ENCODE peak calls at places on chromosomes 4 and X, in five cellular contexts. One of them, this sample, is unnamed.

GRCh38 chr4:153792007-153792892 is 3.4 kb upstream of the SFRP2 start:
- DNase-seq in thoracic aorta: no peak
- DNase-seq in BJ: no peak
- DNase-seq in fibroblast of mammary gland: peak; percentile 82
- DNase-seq in lung: peak; percentile 50
- DNase-seq in this sample: peak; percentile 29

GRCh38 chrX:129808829-129809745 is 29.3 kb downstream of the SASH3 start:
- DNase-seq in thoracic aorta: no peak
- DNase-seq in BJ: no peak
- DNase-seq in fibroblast of mammary gland: peak; percentile 50
- DNase-seq in lung: no peak
- DNase-seq in this sample: peak; percentile 30

GRCh38 chr4:153045111-153045982 is 109.2 kb downstream of the FHDC1 start:
- DNase-seq in thoracic aorta: no peak
- DNase-seq in BJ: no peak
- DNase-seq in fibroblast of mammary gland: no peak
- DNase-seq in lung: no peak
- DNase-seq in this sample: no peak

GRCh38 chr4:123120473-123120872 is 198.1 kb upstream of the NUDT6 start:
- DNase-seq in thoracic aorta: no peak
- DNase-seq in BJ: no peak
- DNase-seq in fibroblast of mammary gland: peak; percentile 75
- DNase-seq in lung: no peak
- DNase-seq in this sample: peak; percentile 45

GRCh38 chrX:39814391-39814790 is 283.4 kb downstream of the BCOR start:
- DNase-seq in thoracic aorta: no peak
- DNase-seq in BJ: no peak
- DNase-seq in fibroblast of mammary gland: peak; percentile 51
- DNase-seq in lung: no peak
- DNase-seq in this sample: peak; percentile 44

GRCh38 chr4:141636771-141637460 is 533 bp downstream of the IL15 start:
- DNase-seq in thoracic aorta: peak; percentile 3
- DNase-seq in BJ: no peak
- DNase-seq in fibroblast of mammary gland: peak; percentile 40
- DNase-seq in lung: no peak
- DNase-seq in this sample: peak; percentile 51

GRCh38 chrX:141158084-141158483 is 18.8 kb downstream of the LDOC1 start:
- DNase-seq in thoracic aorta: no peak
- DNase-seq in BJ: no peak
- DNase-seq in fibroblast of mammary gland: no peak
- DNase-seq in lung: no peak
- DNase-seq in this sample: no peak

GRCh38 chrX:146278381-146278780 is 460.8 kb downstream of the SLITRK2 start:
- DNase-seq in thoracic aorta: no peak
- DNase-seq in BJ: no peak
- DNase-seq in fibroblast of mammary gland: no peak
- DNase-seq in lung: no peak
- DNase-seq in this sample: no peak

GRCh38 chrX:112734250-112734649 is 54.5 kb upstream of the LHFPL1 start:
- DNase-seq in thoracic aorta: no peak
- DNase-seq in BJ: no peak
- DNase-seq in fibroblast of mammary gland: peak; percentile 4
- DNase-seq in lung: no peak
- DNase-seq in this sample: peak; percentile 12

GRCh38 chr4:7427326-7428260 is 7.1 kb downstream of the PSAPL1 start:
- DNase-seq in thoracic aorta: no peak
- DNase-seq in BJ: no peak
- DNase-seq in fibroblast of mammary gland: no peak
- DNase-seq in lung: no peak
- DNase-seq in this sample: no peak

GRCh38 chr4:40845136-40845910 is 95.6 kb downstream of the NSUN7 start:
- DNase-seq in thoracic aorta: no peak
- DNase-seq in BJ: no peak
- DNase-seq in fibroblast of mammary gland: no peak
- DNase-seq in lung: no peak
- DNase-seq in this sample: no peak

GRCh38 chrX:7158468-7158990 is 10.6 kb upstream of the PUDP start:
- DNase-seq in thoracic aorta: no peak
- DNase-seq in BJ: no peak
- DNase-seq in fibroblast of mammary gland: no peak
- DNase-seq in lung: no peak
- DNase-seq in this sample: no peak

GRCh38 chr4:113051361-113051760 is 1.9 kb downstream of the ANK2 start:
- DNase-seq in thoracic aorta: no peak
- DNase-seq in BJ: no peak
- DNase-seq in fibroblast of mammary gland: no peak
- DNase-seq in lung: no peak
- DNase-seq in this sample: no peak

GRCh38 chr4:154495867-154496266 is 4.3 kb upstream of the DCHS2 start:
- DNase-seq in thoracic aorta: no peak
- DNase-seq in BJ: no peak
- DNase-seq in fibroblast of mammary gland: no peak
- DNase-seq in lung: no peak
- DNase-seq in this sample: no peak

GRCh38 chrX:129793604-129794191 is 13.9 kb downstream of the SASH3 start:
- DNase-seq in thoracic aorta: no peak
- DNase-seq in BJ: no peak
- DNase-seq in fibroblast of mammary gland: no peak
- DNase-seq in lung: no peak
- DNase-seq in this sample: no peak

GRCh38 chr4:114694770-114695169 is 96.2 kb downstream of the UGT8 start:
- DNase-seq in thoracic aorta: no peak
- DNase-seq in BJ: peak; percentile 2
- DNase-seq in fibroblast of mammary gland: peak; percentile 43
- DNase-seq in lung: no peak
- DNase-seq in this sample: peak; percentile 51

GRCh38 chrX:129743835-129744234 is 5.1 kb downstream of the XPNPEP2 start:
- DNase-seq in thoracic aorta: no peak
- DNase-seq in BJ: no peak
- DNase-seq in fibroblast of mammary gland: no peak
- DNase-seq in lung: no peak
- DNase-seq in this sample: no peak

GRCh38 chr4:118180776-118181175 is 146.5 kb downstream of the NDST3 start:
- DNase-seq in thoracic aorta: no peak
- DNase-seq in BJ: no peak
- DNase-seq in fibroblast of mammary gland: peak; percentile 48
- DNase-seq in lung: no peak
- DNase-seq in this sample: no peak

GRCh38 chr4:146647615-146648383 is 9.1 kb downstream of the POU4F2 start:
- DNase-seq in thoracic aorta: no peak
- DNase-seq in BJ: no peak
- DNase-seq in fibroblast of mammary gland: no peak
- DNase-seq in lung: no peak
- DNase-seq in this sample: no peak

GRCh38 chr4:163701915-163702314 is 207.4 kb downstream of the TMA16 start:
- DNase-seq in thoracic aorta: no peak
- DNase-seq in BJ: no peak
- DNase-seq in fibroblast of mammary gland: peak; percentile 61
- DNase-seq in lung: no peak
- DNase-seq in this sample: no peak

DNA sequence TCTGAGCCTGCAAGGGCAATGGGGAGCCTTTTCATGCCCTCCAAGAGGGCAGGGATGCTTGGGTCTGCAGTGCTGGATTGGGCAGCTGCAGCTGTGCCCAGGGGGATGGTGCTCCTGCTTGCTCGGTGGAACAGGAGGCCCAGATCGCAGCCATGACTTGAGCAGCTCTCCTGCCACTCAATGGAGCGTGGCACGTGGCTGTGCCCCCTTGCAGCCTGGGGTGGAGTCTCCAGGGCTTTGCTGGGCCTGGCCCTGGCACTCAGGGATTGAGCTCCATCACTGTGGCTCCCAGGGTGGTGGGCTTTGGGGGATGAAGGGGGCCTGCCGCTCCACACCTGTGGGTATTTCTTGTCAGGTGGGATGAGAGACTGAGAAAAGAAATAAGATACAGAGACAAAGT is 53.4 kb upstream of the IBSP start:
- DNase-seq in thoracic aorta: no peak
- DNase-seq in BJ: no peak
- DNase-seq in fibroblast of mammary gland: no peak
- DNase-seq in lung: no peak
- DNase-seq in this sample: no peak
- H3K4me3 ChIP-seq in thoracic aorta: no peak overlapping the region
- H3K4me3 ChIP-seq in BJ: no peak overlapping the region
- H3K4me3 ChIP-seq in fibroblast of mammary gland: no peak overlapping the region
- H3K4me3 ChIP-seq in lung: no peak overlapping the region
- H3K4me3 ChIP-seq in this sample: no peak overlapping the region

GRCh38 chr4:95204873-95205272 is 343.9 kb downstream of the UNC5C start:
- DNase-seq in thoracic aorta: no peak
- DNase-seq in BJ: no peak
- DNase-seq in fibroblast of mammary gland: no peak
- DNase-seq in lung: no peak
- DNase-seq in this sample: no peak
- TF ChIP-seq CTCF in thoracic aorta: no peak
- TF ChIP-seq CTCF in BJ: peak; percentile 8
- TF ChIP-seq CTCF in fibroblast of mammary gland: peak; percentile 32
- TF ChIP-seq CTCF in lung: no peak
- TF ChIP-seq CTCF in this sample: peak; percentile 20

GRCh38 chr4:107037188-107037587 is 1.1 kb upstream of the DKK2 start:
- DNase-seq in thoracic aorta: no peak
- DNase-seq in BJ: no peak
- DNase-seq in fibroblast of mammary gland: peak; percentile 39
- DNase-seq in lung: no peak
- DNase-seq in this sample: peak; percentile 42

GRCh38 chr4:107036602-107037151 is 564 bp upstream of the DKK2 start:
- DNase-seq in thoracic aorta: no peak
- DNase-seq in BJ: no peak
- DNase-seq in fibroblast of mammary gland: no peak
- DNase-seq in lung: no peak
- DNase-seq in this sample: no peak

GRCh38 chr4:107035711-107036601 is at the start of gene DKK2:
- DNase-seq in thoracic aorta: no peak
- DNase-seq in BJ: no peak
- DNase-seq in fibroblast of mammary gland: peak; percentile 44
- DNase-seq in lung: peak; percentile 28
- DNase-seq in this sample: no peak

GRCh38 chr4:107034982-107035710 is 967 bp downstream of the DKK2 start:
- DNase-seq in thoracic aorta: no peak
- DNase-seq in BJ: no peak
- DNase-seq in fibroblast of mammary gland: peak; percentile 27
- DNase-seq in lung: no peak
- DNase-seq in this sample: no peak

GRCh38 chr4:107034091-107034698 is 1.9 kb downstream of the DKK2 start:
- DNase-seq in thoracic aorta: no peak
- DNase-seq in BJ: no peak
- DNase-seq in fibroblast of mammary gland: peak; percentile 40
- DNase-seq in lung: peak; percentile 28
- DNase-seq in this sample: no peak
- H3K4me3 ChIP-seq in thoracic aorta: peak overlapping the region; percentile 72
- H3K4me3 ChIP-seq in BJ: peak overlapping the region; percentile 16
- H3K4me3 ChIP-seq in fibroblast of mammary gland: peak overlapping the region; percentile 3
- H3K4me3 ChIP-seq in lung: no peak overlapping the region
- H3K4me3 ChIP-seq in this sample: no peak overlapping the region

GRCh38 chrX:10756365-10756915 is 136.1 kb upstream of the MID1 start:
- DNase-seq in thoracic aorta: no peak
- DNase-seq in BJ: peak; percentile 49
- DNase-seq in fibroblast of mammary gland: peak; percentile 87
- DNase-seq in lung: no peak
- DNase-seq in this sample: peak; percentile 88
- TF ChIP-seq CTCF in thoracic aorta: no peak
- TF ChIP-seq CTCF in BJ: no peak
- TF ChIP-seq CTCF in fibroblast of mammary gland: peak; percentile 8
- TF ChIP-seq CTCF in lung: no peak
- TF ChIP-seq CTCF in this sample: no peak

DNA sequence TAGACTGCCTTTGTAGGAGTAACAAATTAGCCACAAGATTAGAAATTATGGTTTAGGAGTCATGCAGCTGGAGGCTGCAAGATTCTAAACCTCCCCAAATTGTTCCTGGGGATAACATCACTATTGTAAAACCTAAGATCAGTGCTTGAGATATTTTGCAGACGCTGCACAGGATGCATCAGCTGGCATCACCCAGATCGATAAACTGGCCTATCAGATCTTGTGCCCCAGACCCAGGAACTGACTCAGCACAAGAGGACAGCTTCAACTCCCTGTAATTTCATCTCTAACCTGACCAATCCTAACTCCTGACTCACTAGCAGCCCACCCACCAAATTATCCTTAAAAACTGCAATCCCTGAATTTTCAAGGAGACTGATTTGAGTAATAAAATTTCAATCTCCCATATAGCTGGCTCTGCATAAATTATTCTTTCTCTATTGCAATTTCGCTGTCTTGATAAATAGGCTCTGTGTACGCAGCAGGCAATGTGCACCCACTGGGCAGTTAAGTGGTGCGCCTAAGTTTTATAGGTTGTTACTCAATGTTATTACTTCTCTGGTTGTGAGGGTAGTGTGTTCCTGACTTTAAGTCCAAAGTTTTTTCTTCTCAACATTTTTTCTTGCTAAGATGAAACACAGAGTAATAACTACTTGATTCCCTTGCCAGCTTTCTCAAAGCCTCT is 312.2 kb upstream of the DKK2 start:
- DNase-seq in thoracic aorta: no peak
- DNase-seq in BJ: no peak
- DNase-seq in fibroblast of mammary gland: no peak
- DNase-seq in lung: no peak
- DNase-seq in this sample: no peak
- H3K4me3 ChIP-seq in thoracic aorta: no peak overlapping the region
- H3K4me3 ChIP-seq in BJ: no peak overlapping the region
- H3K4me3 ChIP-seq in fibroblast of mammary gland: no peak overlapping the region
- H3K4me3 ChIP-seq in lung: no peak overlapping the region
- H3K4me3 ChIP-seq in this sample: no peak overlapping the region

DNA sequence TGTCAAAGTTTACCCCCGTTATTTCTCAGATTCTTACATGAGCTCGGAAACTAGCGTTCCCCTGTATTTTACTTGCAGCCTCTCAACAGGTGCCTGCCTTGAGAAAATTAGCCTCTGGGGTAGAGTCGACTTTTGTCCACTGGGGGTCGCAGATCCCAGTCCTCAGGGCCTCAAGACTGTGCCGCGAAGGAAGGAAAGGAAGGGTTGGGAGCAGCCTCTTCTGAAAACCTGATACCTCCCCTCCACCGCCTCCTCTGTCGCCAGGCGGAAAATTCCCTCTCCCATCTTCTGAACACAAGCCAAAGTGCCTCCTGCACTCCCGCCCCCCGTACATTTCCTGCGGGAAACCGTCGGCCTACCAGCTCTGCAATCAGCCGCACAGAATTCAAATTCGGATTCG is 44.4 kb upstream of the TMSB15B start:
- DNase-seq in thoracic aorta: no peak
- DNase-seq in BJ: no peak
- DNase-seq in fibroblast of mammary gland: peak; percentile 61
- DNase-seq in lung: peak; percentile 38
- DNase-seq in this sample: peak; percentile 68
- TF ChIP-seq CTCF in thoracic aorta: peak; percentile 48
- TF ChIP-seq CTCF in BJ: peak; percentile 63
- TF ChIP-seq CTCF in fibroblast of mammary gland: peak; percentile 57
- TF ChIP-seq CTCF in lung: peak; percentile 27
- TF ChIP-seq CTCF in this sample: peak; percentile 57

DNA sequence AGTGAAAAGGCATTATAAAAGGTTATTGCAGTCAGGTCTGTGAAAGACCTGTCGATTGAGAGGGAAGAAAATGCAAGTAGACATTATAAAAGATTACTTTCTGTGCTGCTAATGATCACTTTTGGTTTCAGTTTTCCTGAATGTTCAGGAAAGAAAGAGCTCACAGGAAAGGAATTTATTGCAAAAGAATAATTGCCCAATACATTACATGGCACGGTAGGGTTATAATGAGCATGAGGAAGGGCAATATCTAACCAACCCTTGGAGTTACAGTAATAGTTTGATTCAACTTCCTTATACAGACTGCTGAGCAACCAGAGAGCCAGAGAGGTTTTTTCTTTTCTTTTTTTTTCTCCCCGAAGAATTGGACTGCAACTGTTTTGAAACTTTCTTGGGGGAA is 246.9 kb downstream of the C4orf33 start:
- DNase-seq in thoracic aorta: no peak
- DNase-seq in BJ: peak; percentile 66
- DNase-seq in fibroblast of mammary gland: peak; percentile 86
- DNase-seq in lung: no peak
- DNase-seq in this sample: peak; percentile 92
- H3K4me3 ChIP-seq in thoracic aorta: peak overlapping the region; percentile 38
- H3K4me3 ChIP-seq in BJ: peak overlapping the region; percentile 12
- H3K4me3 ChIP-seq in fibroblast of mammary gland: no peak overlapping the region
- H3K4me3 ChIP-seq in lung: no peak overlapping the region
- H3K4me3 ChIP-seq in this sample: peak overlapping the region; percentile 33

This sample was measured in fibroblast of pulmonary artery.